ENCODE peak calls at places on chromosomes 3 and 15, in five cellular contexts. J, Y, T, D and W are unnamed samples.

GRCh38 chr3:83946554-83946953 is 1012.2 kb upstream of the CADM2 start:
- DNase-seq in D (no peak), T (no peak), J (no peak), Y (no peak), W (no peak)

GRCh38 chr15:42136513-42136912 is 19.9 kb downstream of the PLA2G4F start:
- DNase-seq in D (no peak), T (no peak), J (no peak), Y (no peak), W (no peak)

GRCh38 chr3:105878061-105878460 is 9.2 kb upstream of the CBLB start:
- DNase-seq in D (no peak), J (no peak), Y (no peak), T (no peak), W (no peak)

GRCh38 chr15:75712668-75713337 is at the start of gene CSPG4:
- DNase-seq in T (peak), Y (no peak), J (no peak), D (peak), W (no peak)

GRCh38 chr3:99678023-99678422 is 39.6 kb downstream of the COL8A1 start:
- DNase-seq in Y (no peak), D (peak), J (no peak), T (no peak), W (no peak)

GRCh38 chr3:169946336-169946735 is 20.3 kb upstream of the SEC62 start:
- DNase-seq in Y (no peak), T (no peak), J (no peak), D (no peak), W (no peak)

GRCh38 chr3:150057227-150057626 is 86.5 kb upstream of the PFN2 start:
- DNase-seq in J (no peak), D (no peak), Y (no peak), T (peak), W (no peak)

GRCh38 chr3:12507871-12508281 is 23.6 kb downstream of the TSEN2 start:
- DNase-seq in T (peak), D (peak), J (no peak), Y (no peak), W (no peak)

GRCh38 chr3:123750659-123751420 is 133.3 kb downstream of the MYLK start:
- DNase-seq in D (no peak), T (no peak), Y (no peak), J (peak), W (no peak)

GRCh38 chr3:123687286-123687685 is 102.4 kb upstream of the HACD2 start:
- DNase-seq in J (no peak), T (no peak), D (no peak), Y (no peak), W (no peak)

GRCh38 chr3:123067689-123068226 is 933 bp downstream of the PDIA5 start:
- DNase-seq in T (peak), Y (no peak), D (no peak), J (no peak), W (no peak)

GRCh38 chr3:40584625-40585189 is 59.9 kb downstream of the ZNF621 start:
- DNase-seq in J (peak), Y (peak), T (peak), D (peak), W (peak)

GRCh38 chr15:66730168-66731014 is 28.4 kb downstream of the SMAD6 start:
- DNase-seq in D (no peak), Y (no peak), T (no peak), J (no peak), W (no peak)

GRCh38 chr15:94175420-94175819 is 55.9 kb upstream of the MCTP2 start:
- DNase-seq in D (no peak), T (no peak), J (no peak), Y (no peak), W (no peak)

GRCh38 chr3:49638445-49638844 is 35.7 kb upstream of the APEH start:
- DNase-seq in T (no peak), J (no peak), D (no peak), Y (no peak), W (no peak)

GRCh38 chr3:78957456-78957855 is 810.3 kb downstream of the ROBO1 start:
- DNase-seq in T (no peak), D (no peak), J (no peak), Y (no peak), W (no peak)

GRCh38 chr3:146832815-146833458 is 227.8 kb upstream of the PLSCR5 start:
- DNase-seq in D (no peak), Y (no peak), T (no peak), J (no peak), W (no peak)

GRCh38 chr3:184315871-184316661 is 1.7 kb downstream of the EIF4G1 start:
- DNase-seq in D (no peak), T (no peak), J (no peak), Y (no peak), W (no peak)

GRCh38 chr3:172305552-172305951 is 142.7 kb downstream of the GHSR start:
- DNase-seq in D (no peak), J (peak), Y (no peak), T (no peak), W (no peak)

GRCh38 chr15:44243146-44243545 is 45.4 kb upstream of the GOLM2 start:
- DNase-seq in T (peak), J (no peak), D (no peak), Y (no peak), W (no peak)

GRCh38 chr15:82047493-82048446 is 2.0 kb upstream of the MEX3B start:
- DNase-seq in D (no peak), J (no peak), Y (peak), T (no peak), W (no peak)

GRCh38 chr3:59265566-59265965 is 215.7 kb upstream of the CFAP20DC start:
- DNase-seq in D (no peak), J (no peak), Y (no peak), T (peak), W (no peak)

GRCh38 chr3:69386535-69387385 is 872 bp upstream of the FRMD4B start:
- DNase-seq in J (no peak), D (no peak), Y (no peak), T (no peak), W (no peak)

GRCh38 chr3:194086251-194087075 is 49.5 kb upstream of the HES1 start:
- DNase-seq in D (no peak), Y (no peak), J (no peak), T (no peak), W (no peak)

GRCh38 chr3:141454906-141455602 is 31.8 kb upstream of the RASA2 start:
- DNase-seq in J (no peak), D (no peak), Y (peak), T (no peak), W (no peak)

GRCh38 chr15:40006646-40007045 is 32.3 kb downstream of the SRP14 start:
- DNase-seq in Y (no peak), J (no peak), D (no peak), T (no peak), W (no peak)

GRCh38 chr3:187807086-187807862 is 62.0 kb upstream of the BCL6 start:
- DNase-seq in J (no peak), Y (no peak), T (no peak), D (no peak), W (no peak)

GRCh38 chr3:6736781-6737180 is 124.1 kb upstream of the GRM7 start:
- DNase-seq in Y (no peak), J (no peak), D (no peak), T (no peak), W (no peak)

GRCh38 chr15:65777053-65777452 is 15.0 kb downstream of the DENND4A start:
- DNase-seq in J (no peak), Y (no peak), T (no peak), D (no peak), W (no peak)

GRCh38 chr3:184563941-184564684 is 2.5 kb downstream of the EPHB3 start:
- DNase-seq in Y (no peak), J (no peak), D (no peak), T (no peak), W (no peak)

GRCh38 chr15:74040115-74040850 is 42.1 kb downstream of the GOLGA6A start:
- DNase-seq in J (peak), D (peak), Y (no peak), T (no peak), W (peak)

GRCh38 chr3:138092023-138092422 is 23.4 kb downstream of the DZIP1L start:
- DNase-seq in J (no peak), T (no peak), Y (no peak), D (no peak), W (no peak)

GRCh38 chr15:94042163-94042954 is 189.0 kb upstream of the MCTP2 start:
- DNase-seq in D (no peak), T (no peak), J (no peak), Y (no peak), W (no peak)

GRCh38 chr3:102123590-102124190 is 274.4 kb downstream of the NFKBIZ start:
- DNase-seq in Y (no peak), T (no peak), D (no peak), J (no peak), W (no peak)

GRCh38 chr3:132555316-132556035 is 41.6 kb upstream of the ACKR4 start:
- DNase-seq in T (no peak), J (peak), Y (no peak), D (no peak), W (no peak)